ENCODE peak calls at places on chromosomes 11 and 22, in five cellular contexts. H is tibial nerve, W is thyroid gland, X is breast epithelium, B is A549. Y is an unnamed sample.

GRCh38 chr11:44780940-44781631 is 54.3 kb downstream of the TSPAN18 start:
- DNase-seq in B (no peak), H (no peak), W (peak), X (no peak), Y (no peak)

GRCh38 chr11:69521461-69521860 is 40.0 kb downstream of the LINC01488 start:
- DNase-seq in W (no peak), X (no peak), H (no peak), B (no peak), Y (no peak)

GRCh38 chr22:41576877-41577276 is 12.8 kb downstream of the PMM1 start:
- DNase-seq in H (no peak), X (no peak), B (peak), W (no peak), Y (peak)

GRCh38 chr11:131122448-131122847 is 206.2 kb upstream of the SNX19 start:
- DNase-seq in H (no peak), X (no peak), W (no peak), B (no peak), Y (no peak)

GRCh38 chr11:9758676-9759518 is 95.0 kb downstream of the SWAP70 start:
- DNase-seq in X (peak), H (peak), W (peak), B (peak), Y (peak)

GRCh38 chr11:27934830-27935145 is 173.2 kb downstream of the KIF18A start:
- DNase-seq in B (peak), H (no peak), X (no peak), W (no peak), Y (no peak)

GRCh38 chr22:42196454-42196853 is 65.8 kb upstream of the CYP2D6 start:
- DNase-seq in X (no peak), W (no peak), H (no peak), B (no peak), Y (no peak)

GRCh38 chr11:2933376-2934056 is 4.3 kb upstream of the PHLDA2 start:
- DNase-seq in H (peak), B (peak), X (peak), W (no peak), Y (no peak)

GRCh38 chr11:100978442-100978841 is 151.2 kb downstream of the PGR start:
- DNase-seq in W (no peak), B (no peak), H (no peak), X (no peak), Y (no peak)

GRCh38 chr11:74024630-74025029 is 15.7 kb upstream of the UCP3 start:
- DNase-seq in B (no peak), W (peak), H (peak), X (no peak), Y (no peak)

GRCh38 chr11:2788751-2789140 is 89.0 kb upstream of the KCNQ1OT1 start:
- DNase-seq in H (no peak), W (no peak), X (peak), B (no peak), Y (no peak)

GRCh38 chr11:76599041-76600013 is 71.2 kb downstream of the LRRC32 start:
- DNase-seq in X (no peak), H (no peak), W (no peak), B (no peak), Y (no peak)

GRCh38 chr11:96278039-96278897 is 64.7 kb downstream of the MAML2 start:
- DNase-seq in W (no peak), B (no peak), H (no peak), X (no peak), Y (no peak)

GRCh38 chr22:49964136-49964492 is 3.5 kb downstream of the PIM3 start:
- DNase-seq in B (no peak), W (no peak), X (no peak), H (peak), Y (no peak)

GRCh38 chr11:106091480-106092123 is 14.1 kb downstream of the AASDHPPT start:
- DNase-seq in X (no peak), W (no peak), B (no peak), H (no peak), Y (peak)

GRCh38 chr11:60919956-60920355 is 4.3 kb upstream of the TMEM132A start:
- DNase-seq in B (no peak), H (no peak), X (no peak), W (no peak), Y (no peak)

GRCh38 chr11:61472868-61473267 is 35.7 kb upstream of the LRRC10B start:
- DNase-seq in B (no peak), H (peak), W (peak), X (no peak), Y (no peak)

GRCh38 chr11:75497788-75498404 is 27.8 kb downstream of the GDPD5 start:
- DNase-seq in H (no peak), X (no peak), W (no peak), B (no peak), Y (no peak)

GRCh38 chr22:35344956-35345690 is 35.8 kb upstream of the HMOX1 start:
- DNase-seq in W (no peak), B (no peak), H (no peak), X (no peak), Y (no peak)

GRCh38 chr22:49354516-49355205 is 473.0 kb downstream of the BRD1 start:
- DNase-seq in B (no peak), X (no peak), H (no peak), W (no peak), Y (no peak)

GRCh38 chr11:80096736-80097135 is 655.9 kb upstream of the TENM4 start:
- DNase-seq in B (no peak), X (no peak), H (no peak), W (no peak), Y (no peak)

GRCh38 chr11:4539603-4540219 is 5.3 kb upstream of the OR52M1 start:
- DNase-seq in B (peak), H (peak), X (no peak), W (peak), Y (peak)

GRCh38 chr11:14905104-14906033 is 13.3 kb upstream of the CYP2R1 start:
- DNase-seq in B (peak), H (peak), X (no peak), W (peak), Y (peak)

GRCh38 chr11:6237271-6237670 is 1.6 kb upstream of the CNGA4 start:
- DNase-seq in B (no peak), X (no peak), H (no peak), W (no peak), Y (no peak)

GRCh38 chr11:16114451-16114850 is 241.9 kb downstream of the SOX6 start:
- DNase-seq in W (no peak), H (no peak), X (no peak), B (no peak), Y (no peak)

GRCh38 chr11:70650075-70650909 is 252.0 kb downstream of the CTTN start:
- DNase-seq in B (peak), H (no peak), X (no peak), W (peak), Y (peak)

GRCh38 chr11:129996113-129996870 is 6.3 kb downstream of the PRDM10 start:
- DNase-seq in X (no peak), B (no peak), W (no peak), H (no peak), Y (no peak)

GRCh38 chr11:126352934-126353801 is 2.3 kb upstream of the ST3GAL4 start:
- DNase-seq in X (no peak), B (peak), H (no peak), W (no peak), Y (no peak)

GRCh38 chr11:115676206-115676605 is 172.0 kb upstream of the CADM1 start:
- DNase-seq in X (no peak), W (no peak), H (no peak), B (no peak), Y (no peak)

GRCh38 chr22:21710156-21710555 is 25.4 kb downstream of the YPEL1 start:
- DNase-seq in W (no peak), X (no peak), B (no peak), H (no peak), Y (no peak)

GRCh38 chr11:116896211-116896610 is 58.8 kb upstream of the APOA1 start:
- DNase-seq in W (no peak), X (no peak), B (no peak), H (no peak), Y (no peak)

GRCh38 chr22:17569971-17570511 is 6.7 kb downstream of the SLC25A18 start:
- DNase-seq in H (no peak), W (no peak), X (peak), B (no peak), Y (no peak)

GRCh38 chr11:34909435-34909834 is 6.7 kb downstream of the APIP start:
- DNase-seq in H (no peak), W (no peak), X (no peak), B (no peak), Y (no peak)

GRCh38 chr11:18791175-18792065 is at the start of gene PTPN5:
- DNase-seq in H (no peak), B (peak), X (no peak), W (no peak), Y (peak)

GRCh38 chr11:125201525-125202121 is 37.1 kb downstream of the PKNOX2 start:
- DNase-seq in X (no peak), B (no peak), H (no peak), W (peak), Y (no peak)

GRCh38 chr11:123308077-123308476 is 113.0 kb upstream of the CLMP start:
- DNase-seq in H (no peak), W (peak), X (no peak), B (no peak), Y (no peak)

GRCh38 chr22:37809672-37810333 is 2.1 kb downstream of the GCAT start:
- DNase-seq in W (no peak), X (no peak), H (no peak), B (no peak), Y (no peak)

GRCh38 chr22:37805878-37806277 is 1.9 kb upstream of the GCAT start:
- DNase-seq in W (no peak), X (no peak), B (no peak), H (no peak), Y (no peak)

GRCh38 chr22:37806409-37807338 is 1.1 kb upstream of the GCAT start:
- DNase-seq in X (peak), W (peak), H (no peak), B (peak), Y (no peak)

GRCh38 chr22:37808294-37808657 is 542 bp downstream of the GCAT start:
- DNase-seq in X (no peak), H (no peak), B (no peak), W (peak), Y (no peak)

GRCh38 chr22:37807410-37808293 is at the start of gene GCAT:
- DNase-seq in H (peak), X (peak), W (peak), B (peak), Y (peak)
- TF ChIP-seq POLR2A in H (peak), X (no peak), W (peak), B (peak), Y (no peak)

GRCh38 chr11:924406-925157 is 1.1 kb upstream of the AP2A2 start:
- DNase-seq in H (no peak), X (no peak), W (peak), B (no peak), Y (no peak)
- TF ChIP-seq POLR2A in H (no peak), X (no peak), W (no peak), B (no peak), Y (no peak)

GRCh38 chr22:46619830-46620501 is at the start of gene GRAMD4:
- DNase-seq in X (peak), W (peak), H (no peak), B (no peak), Y (no peak)
- TF ChIP-seq POLR2A in X (no peak), W (no peak), H (no peak), B (no peak), Y (no peak)

DNA sequence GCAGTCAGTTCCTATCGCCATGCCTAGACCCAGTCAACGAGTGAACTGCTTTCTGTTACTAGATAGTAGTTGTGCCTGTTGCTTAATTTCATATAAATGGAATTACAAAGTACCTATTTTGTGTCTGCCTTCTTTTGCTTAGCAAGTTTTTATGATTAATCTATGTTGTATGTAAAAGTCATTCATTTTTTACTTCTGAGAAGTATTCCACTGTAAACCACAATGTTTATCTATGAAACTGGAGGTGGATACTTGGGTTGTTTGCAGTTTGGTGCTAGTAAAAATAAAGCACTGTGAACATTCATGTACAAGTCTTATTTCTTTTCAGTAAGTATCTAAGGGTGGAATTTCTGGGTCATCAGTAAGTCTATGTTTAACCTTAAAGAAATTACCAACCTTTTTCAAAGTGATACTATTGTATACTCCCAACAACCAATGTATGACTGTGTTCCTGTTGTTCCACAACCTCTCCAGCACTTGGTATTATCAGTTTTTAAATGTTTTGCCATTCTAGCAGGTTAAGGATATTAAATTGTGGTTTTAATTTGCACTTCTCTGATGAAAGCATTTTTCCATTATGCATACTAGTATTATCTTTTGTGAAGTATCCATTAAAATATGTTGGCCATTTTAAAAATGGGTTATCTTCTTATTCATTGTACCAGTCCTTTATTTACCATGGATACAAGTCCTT is 68.2 kb downstream of the DNAJC24 start:
- DNase-seq in B (no peak), H (no peak), W (no peak), X (no peak), Y (no peak)
- TF ChIP-seq POLR2A in B (no peak), H (no peak), W (no peak), X (no peak), Y (no peak)

GRCh38 chr11:56799691-56800090 is 51.2 kb upstream of the OR9G4 start:
- DNase-seq in X (no peak), H (no peak), B (no peak), W (no peak), Y (no peak)
- TF ChIP-seq POLR2A in X (no peak), H (no peak), B (no peak), W (no peak), Y (no peak)

Y was measured in GM12891.